ENCODE peak calls at places on chromosomes 5 and 9, in five cellular contexts. H is esophagus muscularis mucosa, E is transverse colon, I is astrocyte, O is A549. N is an unnamed sample.
A peak's percentile ranks its signal among the peaks of the same experiment; 100 is the strongest.

GRCh38 chr9:133100518-133101355 is 20.3 kb downstream of the RALGDS start:
- DNase-seq in O (no peak), H (no peak), I (no peak), E (no peak), N (no peak)

GRCh38 chr5:8953911-8954310 is 592.0 kb downstream of the SEMA5A start:
- DNase-seq in I (no peak), O (no peak), H (no peak), E (no peak), N (no peak)

GRCh38 chr9:114588150-114588663 is 638 bp downstream of the ATP6V1G1 start:
- DNase-seq in E (no peak), I (peak; percentile 48), O (no peak), H (peak; percentile 91), N (no peak)

GRCh38 chr9:134355158-134355557 is 28.9 kb downstream of the RXRA start:
- DNase-seq in E (no peak), H (no peak), O (no peak), I (no peak), N (no peak)

GRCh38 chr9:2676466-2676865 is 40.8 kb upstream of the KCNV2 start:
- DNase-seq in O (no peak), H (no peak), E (no peak), I (no peak), N (no peak)

GRCh38 chr5:114176356-114176755 is 185.5 kb upstream of the KCNN2 start:
- DNase-seq in I (peak; percentile 75), O (no peak), E (no peak), H (no peak), N (peak; percentile 43)

GRCh38 chr5:125266106-125266505 is 519.7 kb upstream of the ZNF608 start:
- DNase-seq in O (no peak), E (no peak), H (no peak), I (no peak), N (no peak)

GRCh38 chr9:137745541-137745991 is 126.8 kb downstream of the EHMT1 start:
- DNase-seq in E (peak; percentile 63), H (no peak), O (peak; percentile 54), I (peak; percentile 36), N (peak; percentile 19)

GRCh38 chr5:107231191-107231590 is 439.5 kb downstream of the EFNA5 start:
- DNase-seq in E (no peak), O (no peak), I (no peak), H (no peak), N (no peak)

GRCh38 chr9:35690447-35691324 is 961 bp upstream of the TPM2 start:
- DNase-seq in I (peak; percentile 72), O (peak; percentile 71), E (peak; percentile 79), H (peak; percentile 96), N (no peak)

GRCh38 chr5:42759456-42759855 is 2.8 kb downstream of the CCDC152 start:
- DNase-seq in I (no peak), E (no peak), H (no peak), O (no peak), N (no peak)

GRCh38 chr5:139383275-139383992 is at the start of gene SLC23A1:
- DNase-seq in H (no peak), E (peak; percentile 80), I (no peak), O (peak; percentile 61), N (no peak)

GRCh38 chr5:154103223-154103622 is 64.5 kb downstream of the MFAP3 start:
- DNase-seq in H (no peak), E (no peak), I (no peak), O (no peak), N (no peak)

GRCh38 chr5:168332042-168332441 is 40.6 kb downstream of the WWC1 start:
- DNase-seq in I (no peak), H (no peak), E (no peak), O (no peak), N (no peak)

GRCh38 chr5:123699571-123699970 is 187.6 kb downstream of the CSNK1G3 start:
- DNase-seq in I (no peak), O (no peak), E (no peak), H (no peak), N (no peak)

GRCh38 chr5:80977764-80978163 is 17.6 kb downstream of the RASGRF2 start:
- DNase-seq in H (no peak), I (peak; percentile 51), E (no peak), O (no peak), N (no peak)

GRCh38 chr5:157271740-157272271 is 5.9 kb downstream of the CYFIP2 start:
- DNase-seq in O (no peak), H (no peak), E (peak; percentile 71), I (no peak), N (no peak)

GRCh38 chr9:133972041-133972970 is 19.8 kb downstream of the VAV2 start:
- DNase-seq in I (no peak), H (no peak), E (peak; percentile 82), O (no peak), N (peak; percentile 11)

GRCh38 chr5:122313001-122313402 is 965 bp downstream of the SNCAIP start:
- DNase-seq in E (no peak), I (peak; percentile 36), O (no peak), H (no peak), N (peak; percentile 40)

GRCh38 chr9:70340572-70340971 is 73.9 kb downstream of the KLF9 start:
- DNase-seq in O (peak; percentile 18), H (no peak), I (peak; percentile 20), E (no peak), N (no peak)

GRCh38 chr5:100043475-100043874 is 491.7 kb upstream of the FAM174A start:
- DNase-seq in H (no peak), E (no peak), O (no peak), I (no peak), N (no peak)

GRCh38 chr5:75412111-75412990 is 75.3 kb downstream of the HMGCR start:
- DNase-seq in E (no peak), I (no peak), O (no peak), H (no peak), N (no peak)

GRCh38 chr5:17127743-17128231 is 89.6 kb upstream of the BASP1 start:
- DNase-seq in I (peak; percentile 88), O (peak; percentile 87), H (no peak), E (no peak), N (peak; percentile 81)

GRCh38 chr9:78054180-78054579 is 22.6 kb upstream of the GNAQ start:
- DNase-seq in I (no peak), O (no peak), H (no peak), E (peak; percentile 14), N (no peak)

GRCh38 chr9:69981686-69982450 is 61.8 kb upstream of the MAMDC2 start:
- DNase-seq in I (peak; percentile 72), O (no peak), H (no peak), E (no peak), N (peak; percentile 31)

GRCh38 chr5:68374770-68375518 is 159.4 kb downstream of the PIK3R1 start:
- DNase-seq in H (no peak), O (no peak), E (no peak), I (no peak), N (peak; percentile 34)

GRCh38 chr5:32574540-32575175 is 10.7 kb upstream of the SUB1 start:
- DNase-seq in H (no peak), O (no peak), E (no peak), I (no peak), N (no peak)

GRCh38 chr9:121299125-121299466 is 31.1 kb downstream of the GSN start:
- DNase-seq in O (no peak), H (no peak), I (no peak), E (no peak), N (no peak)

GRCh38 chr9:113274474-113275146 is 762 bp downstream of the CDC26 start:
- DNase-seq in H (no peak), O (peak; percentile 66), I (peak; percentile 33), E (no peak), N (peak; percentile 16)

GRCh38 chr9:121344062-121344696 is 25.9 kb downstream of the STOM start:
- DNase-seq in I (no peak), O (no peak), H (no peak), E (no peak), N (no peak)

GRCh38 chr5:124790895-124791732 is 44.7 kb upstream of the ZNF608 start:
- DNase-seq in O (peak; percentile 16), H (no peak), E (peak; percentile 26), I (peak; percentile 69), N (peak; percentile 74)

GRCh38 chr5:128844354-128844923 is 120.8 kb upstream of the SLC27A6 start:
- DNase-seq in I (peak; percentile 8), O (peak; percentile 11), E (no peak), H (no peak), N (no peak)
- H3K27ac ChIP-seq in I (no peak overlapping the region), O (no peak overlapping the region), E (no peak overlapping the region), H (no peak overlapping the region), N (no peak overlapping the region)

GRCh38 chr5:78552729-78553341 is 95.7 kb downstream of the LHFPL2 start:
- DNase-seq in O (no peak), H (no peak), E (no peak), I (no peak), N (peak; percentile 52)
- TF ChIP-seq CTCF in O (no peak), H (no peak), E (no peak), I (no peak), N (no peak)

GRCh38 chr9:131727184-131727785 is 12.6 kb downstream of the RAPGEF1 start:
- DNase-seq in O (no peak), E (no peak), H (no peak), I (peak; percentile 71), N (peak; percentile 80)
- H3K27ac ChIP-seq in O (peak overlapping the region; percentile 20), E (peak overlapping the region; percentile 77), H (peak overlapping the region; percentile 20), I (peak overlapping the region; percentile 2), N (peak overlapping the region; percentile 47)

GRCh38 chr5:174947548-174947947 is 223.2 kb downstream of the MSX2 start:
- DNase-seq in E (no peak), H (no peak), O (peak; percentile 21), I (no peak), N (no peak)
- TF ChIP-seq CTCF in E (no peak), H (no peak), O (no peak), I (no peak), N (no peak)

GRCh38 chr9:128457207-128457606 is 1.4 kb downstream of the ODF2 start:
- DNase-seq in H (no peak), I (no peak), O (no peak), E (no peak), N (no peak)
- H3K27ac ChIP-seq in H (no peak overlapping the region), I (no peak overlapping the region), O (peak overlapping the region; percentile 95), E (no peak overlapping the region), N (no peak overlapping the region)

N was measured in foreskin keratinocyte.